ENCODE peak calls at places on chromosomes 13 and 19, in six cellular contexts. One of them, this sample, is unnamed.

GRCh38 chr13:29513002-29513980 is 82.2 kb downstream of the SLC7A1 start:
- DNase-seq in stimulated activated CD8-positive, alpha-beta memory T cell treated with anti-CD3 and anti-CD28 coated beads, Interleukin-15, amount 100 ng/mL, for 1 hour: no peak
- DNase-seq in RCC 7860: peak
- DNase-seq in RWPE1: no peak
- DNase-seq in A549: no peak
- DNase-seq in BJ: no peak
- DNase-seq in this sample: no peak

GRCh38 chr13:50236898-50237318 is 221.7 kb downstream of the KCNRG start:
- DNase-seq in stimulated activated CD8-positive, alpha-beta memory T cell treated with anti-CD3 and anti-CD28 coated beads, Interleukin-15, amount 100 ng/mL, for 1 hour: no peak
- DNase-seq in BJ: no peak
- DNase-seq in A549: no peak
- DNase-seq in RWPE1: no peak
- DNase-seq in RCC 7860: no peak
- DNase-seq in this sample: no peak

GRCh38 chr19:49971991-49972401 is 11.0 kb upstream of the SIGLEC11 start:
- DNase-seq in A549: no peak
- DNase-seq in RCC 7860: no peak
- DNase-seq in BJ: no peak
- DNase-seq in RWPE1: no peak
- DNase-seq in stimulated activated CD8-positive, alpha-beta memory T cell treated with anti-CD3 and anti-CD28 coated beads, Interleukin-15, amount 100 ng/mL, for 1 hour: no peak
- DNase-seq in this sample: no peak

GRCh38 chr13:94198666-94199065 is 280.8 kb downstream of the DCT start:
- DNase-seq in stimulated activated CD8-positive, alpha-beta memory T cell treated with anti-CD3 and anti-CD28 coated beads, Interleukin-15, amount 100 ng/mL, for 1 hour: no peak
- DNase-seq in RWPE1: no peak
- DNase-seq in RCC 7860: peak
- DNase-seq in BJ: no peak
- DNase-seq in A549: no peak
- DNase-seq in this sample: no peak

GRCh38 chr13:27500806-27501534 is 50.6 kb upstream of the MTIF3 start:
- DNase-seq in RCC 7860: no peak
- DNase-seq in BJ: no peak
- DNase-seq in RWPE1: no peak
- DNase-seq in A549: no peak
- DNase-seq in stimulated activated CD8-positive, alpha-beta memory T cell treated with anti-CD3 and anti-CD28 coated beads, Interleukin-15, amount 100 ng/mL, for 1 hour: no peak
- DNase-seq in this sample: no peak

GRCh38 chr13:24899601-24900000 is 135.6 kb downstream of the RNF17 start:
- DNase-seq in RCC 7860: no peak
- DNase-seq in stimulated activated CD8-positive, alpha-beta memory T cell treated with anti-CD3 and anti-CD28 coated beads, Interleukin-15, amount 100 ng/mL, for 1 hour: no peak
- DNase-seq in A549: no peak
- DNase-seq in RWPE1: no peak
- DNase-seq in BJ: no peak
- DNase-seq in this sample: no peak

GRCh38 chr19:55253264-55253663 is 5.6 kb downstream of the PPP6R1 start:
- DNase-seq in A549: no peak
- DNase-seq in stimulated activated CD8-positive, alpha-beta memory T cell treated with anti-CD3 and anti-CD28 coated beads, Interleukin-15, amount 100 ng/mL, for 1 hour: no peak
- DNase-seq in RWPE1: no peak
- DNase-seq in RCC 7860: no peak
- DNase-seq in BJ: no peak
- DNase-seq in this sample: no peak

GRCh38 chr13:28411859-28412353 is 83.0 kb downstream of the FLT1 start:
- DNase-seq in RCC 7860: no peak
- DNase-seq in BJ: no peak
- DNase-seq in stimulated activated CD8-positive, alpha-beta memory T cell treated with anti-CD3 and anti-CD28 coated beads, Interleukin-15, amount 100 ng/mL, for 1 hour: no peak
- DNase-seq in RWPE1: no peak
- DNase-seq in A549: no peak
- DNase-seq in this sample: no peak

GRCh38 chr13:112181336-112182051 is 114.5 kb downstream of the SOX1 start:
- DNase-seq in RCC 7860: no peak
- DNase-seq in BJ: no peak
- DNase-seq in A549: no peak
- DNase-seq in RWPE1: no peak
- DNase-seq in stimulated activated CD8-positive, alpha-beta memory T cell treated with anti-CD3 and anti-CD28 coated beads, Interleukin-15, amount 100 ng/mL, for 1 hour: no peak
- DNase-seq in this sample: no peak

This sample was measured in HFF-Myc.